ENCODE peak calls at places on chromosomes 6 and 20, in eight cellular contexts. One of them, this sample, is unnamed.

GRCh38 chr6:33589723-33590530 is 9.9 kb upstream of the BAK1 start:
- DNase-seq in C1 segment of cervical spinal cord: no peak
- DNase-seq in AG08395: peak
- DNase-seq in kidney tubule cell: peak
- DNase-seq in M059J: peak
- DNase-seq in NCI-H2227 treated with DMSO at 0.1 percent for 48 hours: no peak
- DNase-seq in HEK293T: peak
- DNase-seq in stimulated activated CD4-positive, alpha-beta T cell treated with anti-CD3 and anti-CD28 coated beads, TNF-alpha, amount 100 ng/mL, for 24 hours: no peak
- DNase-seq in this sample: peak

GRCh38 chr6:87700351-87700728 is 1.7 kb downstream of the AKIRIN2 start:
- DNase-seq in HEK293T: no peak
- DNase-seq in AG08395: no peak
- DNase-seq in NCI-H2227 treated with DMSO at 0.1 percent for 48 hours: no peak
- DNase-seq in stimulated activated CD4-positive, alpha-beta T cell treated with anti-CD3 and anti-CD28 coated beads, TNF-alpha, amount 100 ng/mL, for 24 hours: no peak
- DNase-seq in C1 segment of cervical spinal cord: peak
- DNase-seq in kidney tubule cell: no peak
- DNase-seq in M059J: no peak
- DNase-seq in this sample: no peak

GRCh38 chr6:16723833-16724232 is 37.4 kb downstream of the ATXN1 start:
- DNase-seq in NCI-H2227 treated with DMSO at 0.1 percent for 48 hours: no peak
- DNase-seq in M059J: peak
- DNase-seq in stimulated activated CD4-positive, alpha-beta T cell treated with anti-CD3 and anti-CD28 coated beads, TNF-alpha, amount 100 ng/mL, for 24 hours: no peak
- DNase-seq in kidney tubule cell: peak
- DNase-seq in C1 segment of cervical spinal cord: no peak
- DNase-seq in HEK293T: no peak
- DNase-seq in AG08395: peak
- DNase-seq in this sample: peak

GRCh38 chr20:50120935-50121693 is 8.2 kb upstream of the UBE2V1 start:
- DNase-seq in AG08395: peak
- DNase-seq in kidney tubule cell: peak
- DNase-seq in C1 segment of cervical spinal cord: no peak
- DNase-seq in HEK293T: peak
- DNase-seq in M059J: peak
- DNase-seq in stimulated activated CD4-positive, alpha-beta T cell treated with anti-CD3 and anti-CD28 coated beads, TNF-alpha, amount 100 ng/mL, for 24 hours: no peak
- DNase-seq in NCI-H2227 treated with DMSO at 0.1 percent for 48 hours: peak
- DNase-seq in this sample: peak

GRCh38 chr6:112640895-112641294 is 293.8 kb downstream of the RFPL4B start:
- DNase-seq in M059J: peak
- DNase-seq in kidney tubule cell: peak
- DNase-seq in stimulated activated CD4-positive, alpha-beta T cell treated with anti-CD3 and anti-CD28 coated beads, TNF-alpha, amount 100 ng/mL, for 24 hours: no peak
- DNase-seq in C1 segment of cervical spinal cord: no peak
- DNase-seq in NCI-H2227 treated with DMSO at 0.1 percent for 48 hours: no peak
- DNase-seq in HEK293T: no peak
- DNase-seq in AG08395: peak
- DNase-seq in this sample: no peak

GRCh38 chr6:137664183-137664582 is 170.0 kb upstream of the OLIG3 start:
- DNase-seq in kidney tubule cell: no peak
- DNase-seq in NCI-H2227 treated with DMSO at 0.1 percent for 48 hours: no peak
- DNase-seq in stimulated activated CD4-positive, alpha-beta T cell treated with anti-CD3 and anti-CD28 coated beads, TNF-alpha, amount 100 ng/mL, for 24 hours: no peak
- DNase-seq in C1 segment of cervical spinal cord: no peak
- DNase-seq in AG08395: no peak
- DNase-seq in M059J: no peak
- DNase-seq in HEK293T: no peak
- DNase-seq in this sample: no peak

GRCh38 chr6:88163576-88163975 is 2.6 kb downstream of the CNR1 start:
- DNase-seq in NCI-H2227 treated with DMSO at 0.1 percent for 48 hours: no peak
- DNase-seq in M059J: no peak
- DNase-seq in C1 segment of cervical spinal cord: peak
- DNase-seq in kidney tubule cell: no peak
- DNase-seq in stimulated activated CD4-positive, alpha-beta T cell treated with anti-CD3 and anti-CD28 coated beads, TNF-alpha, amount 100 ng/mL, for 24 hours: no peak
- DNase-seq in HEK293T: no peak
- DNase-seq in AG08395: no peak
- DNase-seq in this sample: no peak

GRCh38 chr20:50713677-50714101 is 17.7 kb upstream of the PARD6B start:
- DNase-seq in stimulated activated CD4-positive, alpha-beta T cell treated with anti-CD3 and anti-CD28 coated beads, TNF-alpha, amount 100 ng/mL, for 24 hours: no peak
- DNase-seq in AG08395: peak
- DNase-seq in kidney tubule cell: peak
- DNase-seq in HEK293T: no peak
- DNase-seq in C1 segment of cervical spinal cord: no peak
- DNase-seq in NCI-H2227 treated with DMSO at 0.1 percent for 48 hours: no peak
- DNase-seq in M059J: peak
- DNase-seq in this sample: peak

GRCh38 chr6:15495375-15495901 is 167.4 kb downstream of the DTNBP1 start:
- DNase-seq in kidney tubule cell: no peak
- DNase-seq in HEK293T: no peak
- DNase-seq in NCI-H2227 treated with DMSO at 0.1 percent for 48 hours: no peak
- DNase-seq in M059J: no peak
- DNase-seq in stimulated activated CD4-positive, alpha-beta T cell treated with anti-CD3 and anti-CD28 coated beads, TNF-alpha, amount 100 ng/mL, for 24 hours: no peak
- DNase-seq in C1 segment of cervical spinal cord: no peak
- DNase-seq in AG08395: peak
- DNase-seq in this sample: peak

GRCh38 chr20:53085720-53086119 is 113.6 kb downstream of the TSHZ2 start:
- DNase-seq in C1 segment of cervical spinal cord: no peak
- DNase-seq in HEK293T: no peak
- DNase-seq in NCI-H2227 treated with DMSO at 0.1 percent for 48 hours: no peak
- DNase-seq in AG08395: no peak
- DNase-seq in kidney tubule cell: no peak
- DNase-seq in stimulated activated CD4-positive, alpha-beta T cell treated with anti-CD3 and anti-CD28 coated beads, TNF-alpha, amount 100 ng/mL, for 24 hours: no peak
- DNase-seq in M059J: no peak
- DNase-seq in this sample: no peak

GRCh38 chr20:57659789-57660509 is 39.7 kb upstream of the ZBP1 start:
- DNase-seq in kidney tubule cell: no peak
- DNase-seq in C1 segment of cervical spinal cord: no peak
- DNase-seq in stimulated activated CD4-positive, alpha-beta T cell treated with anti-CD3 and anti-CD28 coated beads, TNF-alpha, amount 100 ng/mL, for 24 hours: no peak
- DNase-seq in HEK293T: no peak
- DNase-seq in NCI-H2227 treated with DMSO at 0.1 percent for 48 hours: no peak
- DNase-seq in AG08395: no peak
- DNase-seq in M059J: no peak
- DNase-seq in this sample: no peak

GRCh38 chr20:33079267-33079666 is at the start of gene BPIFB4:
- DNase-seq in M059J: peak
- DNase-seq in kidney tubule cell: no peak
- DNase-seq in C1 segment of cervical spinal cord: no peak
- DNase-seq in stimulated activated CD4-positive, alpha-beta T cell treated with anti-CD3 and anti-CD28 coated beads, TNF-alpha, amount 100 ng/mL, for 24 hours: no peak
- DNase-seq in HEK293T: no peak
- DNase-seq in NCI-H2227 treated with DMSO at 0.1 percent for 48 hours: no peak
- DNase-seq in AG08395: no peak
- DNase-seq in this sample: no peak

GRCh38 chr6:16519265-16520242 is 241.7 kb downstream of the ATXN1 start:
- DNase-seq in HEK293T: no peak
- DNase-seq in NCI-H2227 treated with DMSO at 0.1 percent for 48 hours: no peak
- DNase-seq in stimulated activated CD4-positive, alpha-beta T cell treated with anti-CD3 and anti-CD28 coated beads, TNF-alpha, amount 100 ng/mL, for 24 hours: no peak
- DNase-seq in C1 segment of cervical spinal cord: peak
- DNase-seq in M059J: no peak
- DNase-seq in kidney tubule cell: no peak
- DNase-seq in AG08395: no peak
- DNase-seq in this sample: peak

GRCh38 chr20:48459729-48460395 is 367.9 kb downstream of the PREX1 start:
- DNase-seq in NCI-H2227 treated with DMSO at 0.1 percent for 48 hours: no peak
- DNase-seq in C1 segment of cervical spinal cord: no peak
- DNase-seq in stimulated activated CD4-positive, alpha-beta T cell treated with anti-CD3 and anti-CD28 coated beads, TNF-alpha, amount 100 ng/mL, for 24 hours: no peak
- DNase-seq in M059J: no peak
- DNase-seq in HEK293T: no peak
- DNase-seq in AG08395: no peak
- DNase-seq in kidney tubule cell: no peak
- DNase-seq in this sample: no peak

GRCh38 chr6:49736017-49736508 is 8.1 kb downstream of the CRISP3 start:
- DNase-seq in C1 segment of cervical spinal cord: no peak
- DNase-seq in kidney tubule cell: no peak
- DNase-seq in M059J: no peak
- DNase-seq in NCI-H2227 treated with DMSO at 0.1 percent for 48 hours: no peak
- DNase-seq in stimulated activated CD4-positive, alpha-beta T cell treated with anti-CD3 and anti-CD28 coated beads, TNF-alpha, amount 100 ng/mL, for 24 hours: no peak
- DNase-seq in AG08395: no peak
- DNase-seq in HEK293T: no peak
- DNase-seq in this sample: no peak

GRCh38 chr20:42530855-42531674 is 658.6 kb downstream of the PTPRT start:
- DNase-seq in stimulated activated CD4-positive, alpha-beta T cell treated with anti-CD3 and anti-CD28 coated beads, TNF-alpha, amount 100 ng/mL, for 24 hours: no peak
- DNase-seq in AG08395: no peak
- DNase-seq in NCI-H2227 treated with DMSO at 0.1 percent for 48 hours: no peak
- DNase-seq in C1 segment of cervical spinal cord: no peak
- DNase-seq in M059J: peak
- DNase-seq in kidney tubule cell: peak
- DNase-seq in HEK293T: peak
- DNase-seq in this sample: peak

GRCh38 chr20:21557246-21557982 is 43.5 kb upstream of the NKX2-2 start:
- DNase-seq in HEK293T: no peak
- DNase-seq in C1 segment of cervical spinal cord: no peak
- DNase-seq in M059J: peak
- DNase-seq in AG08395: no peak
- DNase-seq in kidney tubule cell: no peak
- DNase-seq in stimulated activated CD4-positive, alpha-beta T cell treated with anti-CD3 and anti-CD28 coated beads, TNF-alpha, amount 100 ng/mL, for 24 hours: no peak
- DNase-seq in NCI-H2227 treated with DMSO at 0.1 percent for 48 hours: no peak
- DNase-seq in this sample: no peak

GRCh38 chr6:148874698-148875293 is 128.0 kb downstream of the UST start:
- DNase-seq in HEK293T: peak
- DNase-seq in kidney tubule cell: peak
- DNase-seq in C1 segment of cervical spinal cord: peak
- DNase-seq in stimulated activated CD4-positive, alpha-beta T cell treated with anti-CD3 and anti-CD28 coated beads, TNF-alpha, amount 100 ng/mL, for 24 hours: no peak
- DNase-seq in NCI-H2227 treated with DMSO at 0.1 percent for 48 hours: peak
- DNase-seq in AG08395: no peak
- DNase-seq in M059J: peak
- DNase-seq in this sample: peak

GRCh38 chr6:156773935-156774871 is 3.0 kb upstream of the ARID1B start:
- DNase-seq in kidney tubule cell: no peak
- DNase-seq in M059J: no peak
- DNase-seq in NCI-H2227 treated with DMSO at 0.1 percent for 48 hours: no peak
- DNase-seq in AG08395: no peak
- DNase-seq in stimulated activated CD4-positive, alpha-beta T cell treated with anti-CD3 and anti-CD28 coated beads, TNF-alpha, amount 100 ng/mL, for 24 hours: no peak
- DNase-seq in HEK293T: no peak
- DNase-seq in C1 segment of cervical spinal cord: no peak
- DNase-seq in this sample: peak

This sample was measured in cardiac muscle cell.